ENCODE peak calls at places on chromosome 22, in five cellular contexts. E, H, F, N and O are unnamed samples.

GRCh38 chr22:35498026-35498425 is 42.6 kb upstream of the RASD2 start:
- DNase-seq in E (peak; percentile 43), H (peak; percentile 47), F (no peak), N (no peak), O (no peak)

GRCh38 chr22:43398910-43399309 is 12.9 kb upstream of the MPPED1 start:
- DNase-seq in E (no peak), H (no peak), F (no peak), N (no peak), O (no peak)

GRCh38 chr22:22835242-22835641 is 52.4 kb upstream of the IGLL5 start:
- DNase-seq in E (no peak), H (no peak), F (no peak), N (no peak), O (no peak)

GRCh38 chr22:30314918-30315317 is 11.8 kb downstream of the TBC1D10A start:
- DNase-seq in E (peak; percentile 31), H (no peak), F (no peak), N (peak; percentile 66), O (peak; percentile 43)

GRCh38 chr22:27391092-27391770 is 410.3 kb downstream of the MN1 start:
- DNase-seq in E (no peak), H (no peak), F (no peak), N (no peak), O (no peak)

GRCh38 chr22:35648066-35649025 is at the start of gene APOL6:
- DNase-seq in E (no peak), H (no peak), F (peak; percentile 76), N (peak; percentile 65), O (no peak)

GRCh38 chr22:30205281-30206115 is 41.1 kb downstream of the LIF start:
- DNase-seq in E (no peak), H (peak; percentile 48), F (peak; percentile 40), N (no peak), O (peak; percentile 82)

GRCh38 chr22:38751422-38752346 is 4.1 kb downstream of the SUN2 start:
- DNase-seq in E (no peak), H (no peak), F (no peak), N (peak; percentile 65), O (peak; percentile 93)

GRCh38 chr22:18028817-18029527 is 4.6 kb upstream of the MICAL3 start:
- DNase-seq in E (no peak), H (no peak), F (no peak), N (no peak), O (no peak)

GRCh38 chr22:20021196-20022181 is 579 bp downstream of the TANGO2 start:
- DNase-seq in E (peak; percentile 93), H (peak; percentile 75), F (peak; percentile 49), N (no peak), O (peak; percentile 9)

GRCh38 chr22:44538071-44538470 is 40.0 kb upstream of the RTL6 start:
- DNase-seq in E (no peak), H (no peak), F (peak; percentile 3), N (no peak), O (no peak)

GRCh38 chr22:20174785-20175596 is 24.1 kb upstream of the CCDC188 start:
- DNase-seq in E (no peak), H (no peak), F (no peak), N (no peak), O (no peak)

GRCh38 chr22:45516923-45517675 is 14.4 kb downstream of the FBLN1 start:
- DNase-seq in E (no peak), H (no peak), F (no peak), N (no peak), O (no peak)

GRCh38 chr22:20429254-20430100 is 8.1 kb downstream of the SCARF2 start:
- DNase-seq in E (peak; percentile 100), H (peak; percentile 74), F (no peak), N (no peak), O (peak; percentile 64)

GRCh38 chr22:32920734-32921133 is 119.2 kb downstream of the TIMP3 start:
- DNase-seq in E (no peak), H (no peak), F (no peak), N (no peak), O (no peak)

GRCh38 chr22:44807915-44808690 is 55.7 kb downstream of the ARHGAP8 start:
- DNase-seq in E (peak; percentile 69), H (peak; percentile 77), F (peak; percentile 15), N (no peak), O (no peak)

GRCh38 chr22:24433868-24434471 is 6.6 kb downstream of the ADORA2A start:
- DNase-seq in E (no peak), H (peak; percentile 18), F (no peak), N (peak; percentile 90), O (peak; percentile 56)

GRCh38 chr22:44033689-44034088 is 9.6 kb downstream of the PARVB start:
- DNase-seq in E (peak; percentile 20), H (no peak), F (no peak), N (no peak), O (no peak)

GRCh38 chr22:37739000-37739399 is 42.2 kb downstream of the TRIOBP start:
- DNase-seq in E (no peak), H (no peak), F (no peak), N (no peak), O (no peak)
- TF ChIP-seq REST in E (no peak), H (no peak), F (no peak), N (no peak), O (no peak)

GRCh38 chr22:46737976-46738641 is at the start of gene CERK:
- DNase-seq in E (peak; percentile 84), H (peak; percentile 95), F (peak; percentile 36), N (no peak), O (peak; percentile 43)
- TF ChIP-seq GABPA in E (no peak), H (no peak), F (no peak), N (no peak), O (no peak)

DNA sequence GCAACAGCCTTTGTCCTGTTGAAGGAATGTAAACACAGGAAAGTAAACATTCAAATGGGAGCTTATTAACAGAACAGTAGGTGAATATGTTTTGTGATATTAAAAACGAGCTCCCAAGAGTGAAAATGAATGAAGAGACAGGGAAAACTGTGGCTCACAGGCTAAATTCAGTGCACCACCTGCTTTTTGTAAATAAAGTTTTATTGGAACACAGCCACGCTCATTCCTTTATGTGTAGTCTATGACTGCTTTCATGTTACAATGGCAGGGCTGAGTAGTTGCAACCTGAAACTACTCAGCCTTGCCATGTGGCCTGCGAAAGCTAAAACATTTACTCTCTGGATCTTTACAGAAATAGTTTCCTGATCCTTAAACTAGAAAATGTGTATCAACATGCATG is 136.9 kb downstream of the MYO18B start:
- DNase-seq in E (no peak), H (no peak), F (no peak), N (no peak), O (no peak)
- TF ChIP-seq REST in E (no peak), H (no peak), F (no peak), N (no peak), O (no peak)

GRCh38 chr22:42322562-42322926 is 52.1 kb upstream of the TCF20 start:
- DNase-seq in E (no peak), H (no peak), F (no peak), N (no peak), O (no peak)

GRCh38 chr22:42326301-42326700 is 55.8 kb upstream of the TCF20 start:
- DNase-seq in E (no peak), H (no peak), F (no peak), N (no peak), O (no peak)

GRCh38 chr22:42324991-42325710 is 54.7 kb upstream of the TCF20 start:
- DNase-seq in E (no peak), H (no peak), F (no peak), N (no peak), O (no peak)

GRCh38 chr22:42323971-42324370 is 53.5 kb upstream of the TCF20 start:
- DNase-seq in E (no peak), H (no peak), F (no peak), N (no peak), O (no peak)

DNA sequence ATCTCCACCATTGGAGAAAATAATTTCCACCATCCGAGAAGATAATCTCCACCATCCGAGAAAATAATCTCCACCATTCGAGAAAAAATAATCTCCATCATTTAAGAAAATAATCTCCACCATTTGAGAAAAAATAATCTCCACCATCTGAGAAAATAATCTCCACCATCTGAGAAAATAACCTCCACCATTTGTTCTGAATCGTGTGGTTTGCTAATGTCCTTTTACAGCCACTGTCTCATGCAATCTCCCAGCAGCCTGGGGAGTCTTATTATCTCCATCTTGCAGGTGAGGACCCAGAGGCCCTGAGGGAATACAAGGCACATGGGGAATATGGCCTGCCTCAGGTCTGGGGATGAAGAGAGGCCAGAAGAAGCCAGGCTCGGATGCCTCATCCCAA is 54.1 kb upstream of the TCF20 start:
- DNase-seq in E (no peak), H (no peak), F (no peak), N (no peak), O (no peak)
- TF ChIP-seq GABPA in E (no peak), H (no peak), F (no peak), N (no peak), O (no peak)

DNA sequence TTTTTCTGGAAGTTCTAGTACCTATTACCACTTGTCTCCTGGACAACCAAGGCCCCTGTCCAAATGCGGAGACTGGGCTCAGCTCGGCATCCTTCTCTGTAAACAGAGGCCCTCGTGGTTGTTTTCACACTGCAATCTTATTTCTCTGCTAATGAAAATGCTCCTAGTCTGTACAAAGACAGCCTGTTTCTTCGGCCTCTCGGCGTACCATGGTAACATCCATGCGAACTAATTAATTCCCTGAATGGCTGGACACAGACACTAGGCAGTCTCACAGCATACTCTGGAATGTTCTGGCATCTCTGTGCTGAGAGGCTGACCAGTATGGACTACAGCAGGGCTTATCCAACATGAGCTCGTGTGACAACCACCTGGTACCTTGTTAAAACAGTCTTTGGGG is 5.7 kb downstream of the POLR3H start:
- DNase-seq in E (no peak), H (no peak), F (no peak), N (no peak), O (no peak)
- TF ChIP-seq REST in E (no peak), H (no peak), F (no peak), N (no peak), O (no peak)

DNA sequence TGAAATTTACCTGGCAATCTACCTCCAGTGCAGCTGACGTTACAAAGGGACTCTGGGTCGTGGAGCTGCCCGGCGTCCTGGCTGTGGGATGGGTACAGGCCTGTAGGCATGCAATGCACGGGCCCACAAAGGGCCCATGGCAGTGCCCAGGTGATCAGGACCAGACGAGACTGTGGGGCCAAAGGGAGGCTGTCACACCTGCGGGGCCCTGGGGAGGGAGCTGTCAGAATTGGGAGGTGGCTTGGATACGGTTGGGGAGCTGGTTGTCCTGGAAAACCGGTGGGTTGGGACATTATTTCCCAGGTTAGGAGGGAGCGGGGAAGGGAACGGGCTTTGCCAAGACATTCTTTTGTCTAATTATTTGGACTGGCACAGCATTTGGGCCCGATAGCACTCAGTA is 958.5 kb downstream of the BRD1 start:
- DNase-seq in E (no peak), H (no peak), F (no peak), N (no peak), O (no peak)
- TF ChIP-seq GABPA in E (no peak), H (no peak), F (no peak), N (no peak), O (no peak)